ENCODE peak calls at places on chromosomes 12 and 14, in five cellular contexts. M is epithelial cell of proximal tubule, B is fibroblast of pulmonary artery, R is aorta, I is mucosa of descending colon. E is an unnamed sample.

GRCh38 chr12:29226621-29227020 is 77.5 kb downstream of the FAR2 start:
- DNase-seq in M (no peak), B (peak), R (no peak), I (no peak), E (no peak)

GRCh38 chr14:67555518-67556090 is 22.5 kb downstream of the PLEKHH1 start:
- DNase-seq in M (no peak), B (no peak), R (no peak), I (no peak), E (no peak)

GRCh38 chr14:24309538-24310386 is at the start of gene LTB4R2:
- DNase-seq in M (no peak), B (no peak), R (no peak), I (no peak), E (no peak)

GRCh38 chr14:98799891-98800290 is 472.1 kb downstream of the BCL11B start:
- DNase-seq in M (no peak), B (no peak), R (no peak), I (no peak), E (no peak)

GRCh38 chr12:24918596-24918995 is 30.3 kb downstream of the BCAT1 start:
- DNase-seq in M (no peak), B (no peak), R (no peak), I (no peak), E (no peak)

GRCh38 chr14:95577067-95577800 is 42.4 kb downstream of the GLRX5 start:
- DNase-seq in M (no peak), B (no peak), R (no peak), I (no peak), E (peak)

GRCh38 chr14:64478634-64479250 is 13.4 kb downstream of the AKAP5 start:
- DNase-seq in M (no peak), B (peak), R (no peak), I (no peak), E (no peak)

GRCh38 chr12:66210840-66211239 is 21.8 kb downstream of the IRAK3 start:
- DNase-seq in M (no peak), B (peak), R (no peak), I (no peak), E (no peak)

GRCh38 chr12:67241482-67241881 is 27.7 kb upstream of the CAND1 start:
- DNase-seq in M (no peak), B (no peak), R (no peak), I (no peak), E (no peak)

GRCh38 chr12:54033980-54034783 is 1.3 kb downstream of the HOXC5 start:
- DNase-seq in M (no peak), B (no peak), R (no peak), I (no peak), E (no peak)

GRCh38 chr12:96036765-96037455 is 1.5 kb upstream of the LTA4H start:
- DNase-seq in M (no peak), B (no peak), R (no peak), I (no peak), E (no peak)

GRCh38 chr14:58625438-58625837 is 12.3 kb upstream of the DACT1 start:
- DNase-seq in M (no peak), B (no peak), R (no peak), I (no peak), E (no peak)

GRCh38 chr14:77204457-77204796 is 22.8 kb downstream of the TMEM63C start:
- DNase-seq in M (no peak), B (no peak), R (no peak), I (no peak), E (no peak)

GRCh38 chr12:117165342-117165741 is 24.9 kb downstream of the FBXO21 start:
- DNase-seq in M (no peak), B (no peak), R (no peak), I (no peak), E (no peak)

GRCh38 chr14:83556065-83556464 is 1973.9 kb upstream of the FLRT2 start:
- DNase-seq in M (no peak), B (peak), R (no peak), I (no peak), E (no peak)

GRCh38 chr14:55688566-55688965 is 108.6 kb downstream of the KTN1 start:
- DNase-seq in M (no peak), B (no peak), R (no peak), I (no peak), E (no peak)

GRCh38 chr12:119869720-119870119 is 7.4 kb downstream of the CIT start:
- DNase-seq in M (no peak), B (peak), R (peak), I (no peak), E (no peak)

GRCh38 chr12:57722716-57723629 is 15.6 kb downstream of the AGAP2 start:
- DNase-seq in M (no peak), B (no peak), R (no peak), I (peak), E (no peak)

GRCh38 chr12:47388712-47389111 is 309.0 kb upstream of the AMIGO2 start:
- DNase-seq in M (no peak), B (no peak), R (no peak), I (no peak), E (no peak)

GRCh38 chr12:18552829-18553228 is 185.0 kb downstream of the PLCZ1 start:
- DNase-seq in M (no peak), B (no peak), R (no peak), I (no peak), E (no peak)

GRCh38 chr14:78129375-78129774 is 40.8 kb upstream of the NRXN3 start:
- DNase-seq in M (no peak), B (no peak), R (no peak), I (no peak), E (no peak)

GRCh38 chr14:65403231-65403630 is 9.3 kb upstream of the FUT8 start:
- DNase-seq in M (no peak), B (peak), R (no peak), I (no peak), E (no peak)

GRCh38 chr12:39723831-39724230 is 104.2 kb upstream of the ABCD2 start:
- DNase-seq in M (no peak), B (peak), R (no peak), I (no peak), E (no peak)

GRCh38 chr12:128644664-128645296 is 179.0 kb downstream of the SLC15A4 start:
- DNase-seq in M (no peak), B (no peak), R (no peak), I (peak), E (no peak)

GRCh38 chr12:64160718-64161060 is 61.4 kb downstream of the KICS2 start:
- DNase-seq in M (no peak), B (peak), R (no peak), I (no peak), E (no peak)

GRCh38 chr14:52399886-52400599 is 85.9 kb downstream of the PTGER2 start:
- DNase-seq in M (peak), B (peak), R (no peak), I (peak), E (no peak)

GRCh38 chr12:84247931-84248330 is 664.7 kb downstream of the SLC6A15 start:
- DNase-seq in M (no peak), B (no peak), R (no peak), I (no peak), E (no peak)

GRCh38 chr14:49477576-49477975 is 108.6 kb downstream of the RPS29 start:
- DNase-seq in M (no peak), B (no peak), R (no peak), I (no peak), E (no peak)

GRCh38 chr12:49028666-49029275 is 10.2 kb upstream of the PRKAG1 start:
- DNase-seq in M (no peak), B (no peak), R (peak), I (no peak), E (no peak)

DNA sequence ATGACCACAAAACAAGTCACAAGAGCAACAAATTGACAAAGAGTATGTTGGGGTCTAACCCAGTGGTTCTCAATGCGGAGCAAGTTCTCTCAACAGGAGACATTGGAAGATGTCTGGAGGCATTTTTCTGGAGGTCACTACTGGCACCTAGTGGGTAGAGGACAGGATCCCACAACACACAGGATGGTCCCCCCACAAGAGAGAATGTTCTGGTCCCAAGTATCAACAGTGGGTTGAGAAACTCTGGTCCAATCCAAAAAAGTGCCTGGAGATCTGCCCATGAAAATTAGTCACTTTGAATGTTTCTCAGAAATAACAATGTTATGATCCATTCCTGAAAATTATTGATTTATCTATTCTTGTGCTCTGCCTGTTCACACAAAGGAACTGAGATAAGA is 3.3 kb downstream of the SSH1 start:
- DNase-seq in M (peak), B (peak), R (no peak), I (no peak), E (no peak)
- H3K4me3 ChIP-seq in M (no peak), B (peak), R (no peak), I (no peak), E (peak)

GRCh38 chr14:23093104-23093503 is 1.8 kb downstream of the ACIN1 start:
- DNase-seq in M (no peak), B (no peak), R (no peak), I (no peak), E (no peak)
- H3K4me3 ChIP-seq in M (peak), B (peak), R (no peak), I (no peak), E (no peak)

DNA sequence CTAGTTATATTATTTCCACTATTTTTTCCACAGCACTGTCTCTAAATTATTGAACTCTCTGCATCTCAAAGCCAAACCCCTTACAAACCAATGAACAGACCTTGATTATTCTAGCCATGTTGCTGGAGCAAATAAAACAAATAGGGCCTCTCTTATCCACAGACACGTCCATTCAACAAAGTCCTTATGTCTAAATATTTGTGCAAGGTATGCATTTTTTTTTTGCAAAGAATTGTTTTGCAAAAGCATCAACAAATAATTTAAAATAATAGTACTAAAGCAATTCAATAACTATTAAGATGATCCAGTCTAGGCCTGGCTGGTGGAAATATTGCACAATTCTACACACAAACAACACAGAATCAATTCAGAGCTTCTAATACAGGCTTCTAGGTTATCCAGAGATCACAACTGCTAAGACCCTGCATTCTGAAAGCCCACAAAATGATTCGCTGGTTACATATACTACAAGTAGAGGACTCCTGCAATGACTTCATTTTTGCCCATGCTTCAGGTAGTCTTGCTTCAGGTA is 221.0 kb downstream of the SLC25A21 start:
- DNase-seq in M (no peak), B (no peak), R (no peak), I (no peak), E (no peak)
- H3K4me3 ChIP-seq in M (no peak), B (no peak), R (no peak), I (no peak), E (no peak)

DNA sequence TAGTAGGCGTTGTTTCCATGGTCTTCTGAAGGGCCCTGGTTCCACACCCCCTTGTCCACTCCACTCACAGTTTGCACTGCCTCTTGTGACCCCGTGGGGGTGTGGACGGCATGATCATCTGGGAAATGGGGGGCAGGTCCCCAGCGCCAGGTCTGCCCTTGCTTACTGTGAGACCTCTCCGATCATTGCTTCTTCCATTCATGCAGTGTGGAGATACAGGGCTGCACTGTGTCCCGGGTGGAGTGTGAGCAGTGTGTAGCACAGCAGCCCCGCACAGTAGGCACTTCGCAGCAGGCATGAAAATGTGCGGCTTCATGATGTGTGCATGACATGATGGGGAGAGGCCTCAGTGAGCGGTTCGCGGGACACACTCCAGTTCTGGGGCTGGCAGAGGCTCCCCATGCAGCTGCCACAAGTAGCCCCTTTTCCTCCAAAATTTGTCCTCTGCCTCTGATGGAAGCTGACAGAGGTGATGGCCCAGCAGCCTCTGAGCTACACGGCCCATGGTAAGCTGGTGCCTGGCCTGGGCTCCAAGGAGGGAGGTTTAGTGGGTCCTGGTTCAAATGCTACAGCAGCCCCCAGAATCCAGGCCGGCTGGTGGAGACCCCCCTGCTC is 15.0 kb downstream of the RIN3 start:
- DNase-seq in M (no peak), B (no peak), R (no peak), I (peak), E (no peak)
- H3K4me3 ChIP-seq in M (no peak), B (no peak), R (no peak), I (no peak), E (no peak)

GRCh38 chr12:30942936-30943335 is 16.4 kb downstream of the TSPAN11 start:
- DNase-seq in M (no peak), B (no peak), R (no peak), I (no peak), E (no peak)

DNA sequence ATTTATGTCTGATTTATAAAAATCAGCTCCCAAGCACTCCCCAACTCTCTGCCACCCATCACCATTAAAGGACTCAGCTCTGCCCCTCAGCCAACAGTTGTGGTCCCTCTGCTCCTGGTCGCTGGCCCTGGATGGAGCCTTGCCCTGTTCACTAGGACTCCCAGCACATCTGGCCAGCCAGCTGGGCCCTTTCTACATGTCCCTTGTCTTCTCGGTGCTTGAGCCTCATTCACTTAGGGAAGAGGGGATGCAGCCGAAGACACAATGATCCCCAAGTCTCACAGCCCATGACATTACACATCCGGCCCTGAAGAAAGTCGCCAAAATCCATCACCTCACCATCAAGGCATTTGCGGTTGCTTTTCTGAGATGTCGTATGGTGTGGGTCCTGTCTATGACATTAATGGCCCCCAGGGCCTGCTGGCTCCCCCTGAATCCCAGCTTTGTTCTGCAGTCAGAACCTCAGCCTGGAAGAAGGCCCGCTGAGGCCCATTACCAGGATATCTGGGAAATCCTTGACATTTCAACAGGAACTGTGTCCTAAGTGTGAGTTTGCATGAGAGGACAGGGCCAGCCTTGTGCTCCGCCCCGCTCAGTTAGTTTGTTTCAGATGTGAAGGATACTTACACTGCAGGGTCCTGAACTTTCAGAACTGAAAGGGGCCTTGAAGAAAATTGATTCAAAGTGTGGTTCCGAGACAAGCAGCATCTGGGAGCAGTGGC is 19.1 kb downstream of the TSPAN11 start:
- DNase-seq in M (no peak), B (no peak), R (no peak), I (no peak), E (no peak)
- H3K4me3 ChIP-seq in M (no peak), B (no peak), R (no peak), I (no peak), E (no peak)

DNA sequence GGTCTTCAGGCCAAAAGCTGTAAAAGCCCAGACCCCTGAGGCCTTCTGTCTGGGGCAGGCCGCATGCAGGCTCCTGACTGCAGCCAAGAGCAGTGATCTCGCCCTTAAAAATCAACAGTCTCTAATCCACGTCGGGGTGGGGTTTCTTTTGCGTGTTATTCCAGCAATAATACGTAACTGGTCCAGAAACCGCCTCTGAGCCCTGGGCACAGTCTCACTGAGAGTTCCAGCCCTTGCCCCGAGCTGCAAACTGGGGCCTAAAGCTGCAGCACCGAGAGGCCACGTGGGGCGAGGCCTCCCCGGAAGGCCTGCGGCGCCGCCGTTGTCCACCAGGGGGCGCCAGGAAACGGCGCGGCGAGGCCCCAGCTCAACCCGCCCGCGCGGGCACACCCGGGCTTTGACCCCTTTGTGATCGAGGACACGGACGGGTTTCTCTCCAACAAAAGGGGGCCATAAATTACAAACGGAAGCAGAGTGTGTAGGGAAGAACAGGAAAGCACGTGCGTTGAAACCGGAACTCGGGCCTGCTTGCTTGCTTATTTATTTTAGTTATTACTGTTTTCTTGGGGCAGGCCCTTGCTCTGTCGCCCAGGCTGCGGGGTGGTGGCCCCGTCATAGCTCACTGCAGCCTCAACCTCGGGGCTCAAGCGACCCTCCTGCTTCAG is 87.2 kb downstream of the NINJ2 start:
- DNase-seq in M (no peak), B (peak), R (peak), I (peak), E (peak)
- H3K4me3 ChIP-seq in M (peak), B (no peak), R (no peak), I (no peak), E (no peak)

GRCh38 chr12:107320031-107320928 is 226.9 kb upstream of the CRY1 start:
- DNase-seq in M (no peak), B (peak), R (no peak), I (peak), E (peak)

GRCh38 chr12:107318554-107318803 is 225.1 kb upstream of the CRY1 start:
- DNase-seq in M (no peak), B (no peak), R (no peak), I (no peak), E (no peak)

GRCh38 chr12:107319536-107320030 is 226.2 kb upstream of the CRY1 start:
- DNase-seq in M (no peak), B (no peak), R (no peak), I (peak), E (no peak)

GRCh38 chr12:107318804-107319535 is 225.6 kb upstream of the CRY1 start:
- DNase-seq in M (no peak), B (peak), R (no peak), I (peak), E (peak)

DNA sequence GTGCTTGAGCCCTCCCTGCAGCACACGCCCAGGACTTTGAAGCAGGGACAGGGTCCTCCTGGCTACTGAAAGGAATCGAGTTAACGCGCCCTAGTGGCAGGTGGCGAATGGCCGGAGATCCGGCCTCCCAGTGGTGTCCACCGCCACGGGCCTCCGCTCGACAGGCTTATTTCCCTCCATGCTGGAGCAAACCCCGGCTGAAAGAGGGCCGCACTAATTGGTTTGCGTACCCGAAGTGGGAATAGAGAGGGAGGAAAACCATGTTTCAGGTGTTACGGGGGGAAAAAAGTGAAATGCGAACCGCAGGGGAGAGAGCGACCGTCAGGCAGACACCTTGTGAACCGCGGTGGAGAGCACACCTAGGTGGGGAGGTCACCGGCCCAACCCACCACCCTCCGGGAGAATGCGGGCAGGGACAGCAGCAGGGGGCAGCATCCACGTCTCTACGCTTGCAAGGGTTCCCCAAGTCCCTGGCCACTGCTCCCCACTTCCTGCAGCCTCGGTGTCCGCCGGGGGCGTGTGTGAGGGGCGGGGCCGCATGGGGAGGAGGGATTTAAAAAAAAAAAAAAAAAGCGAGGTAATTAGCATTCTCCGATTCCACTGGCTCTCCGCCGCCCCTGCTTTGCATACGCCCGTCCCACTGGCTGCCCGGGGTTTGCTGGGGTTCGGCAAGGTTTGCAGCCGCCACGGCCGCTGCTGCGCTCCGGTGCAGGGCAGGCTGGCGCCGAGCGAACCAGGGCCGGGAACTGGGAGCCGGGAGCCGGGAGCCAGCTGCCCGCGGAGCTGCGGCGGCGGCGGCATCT is 224.6 kb upstream of the CRY1 start:
- DNase-seq in M (no peak), B (peak), R (peak), I (peak), E (peak)
- H3K4me3 ChIP-seq in M (peak), B (peak), R (no peak), I (peak), E (no peak)

GRCh38 chr12:4308334-4308960 is 12.6 kb upstream of the TIGAR start:
- DNase-seq in M (no peak), B (no peak), R (no peak), I (no peak), E (no peak)
- H3K4me3 ChIP-seq in M (peak), B (no peak), R (no peak), I (no peak), E (no peak)

E was measured in GM06990.